ENCODE peak calls at places on chromosomes 6 and 20, in nine cellular contexts. L is ovary, D is body of pancreas, C is K562, X is HepG2, T is adrenal gland, N is Peyer's patch, P is suprapubic skin, V is NB4. Y is an unnamed sample.

GRCh38 chr6:99852031-99852430 is 142.0 kb downstream of the MCHR2 start:
- DNase-seq in L (no peak), T (no peak), D (no peak), C (no peak), X (no peak), P (no peak), V (no peak), N (no peak), Y (no peak)

GRCh38 chr6:37547564-37548061 is 47.9 kb upstream of the CCDC167 start:
- DNase-seq in D (no peak), L (no peak), C (no peak), T (peak), P (no peak), N (peak), V (no peak), X (no peak), Y (no peak)

GRCh38 chr20:22346716-22347115 is 237.7 kb downstream of the FOXA2 start:
- DNase-seq in P (no peak), L (no peak), D (no peak), T (no peak), X (peak), N (no peak), C (no peak), V (peak), Y (no peak)

GRCh38 chr6:37576336-37576737 is 76.6 kb upstream of the CCDC167 start:
- DNase-seq in V (peak), P (no peak), X (no peak), N (no peak), D (no peak), T (no peak), C (peak), L (no peak), Y (no peak)

GRCh38 chr6:89146748-89147715 is 1.2 kb downstream of the PM20D2 start:
- DNase-seq in D (no peak), X (peak), N (no peak), L (no peak), V (peak), P (no peak), T (no peak), C (no peak), Y (no peak)

GRCh38 chr6:139764498-139764986 is 390.1 kb upstream of the CITED2 start:
- DNase-seq in P (no peak), V (peak), N (no peak), X (peak), D (no peak), C (peak), L (no peak), T (peak), Y (no peak)

GRCh38 chr20:10645205-10645570 is 28.6 kb downstream of the JAG1 start:
- DNase-seq in D (no peak), N (no peak), V (no peak), C (no peak), L (no peak), P (peak), X (no peak), T (no peak), Y (no peak)

GRCh38 chr20:20546402-20546801 is 166.0 kb downstream of the RALGAPA2 start:
- DNase-seq in V (no peak), C (no peak), N (no peak), T (no peak), P (no peak), D (no peak), L (no peak), X (no peak), Y (no peak)

GRCh38 chr20:34956751-34957472 is 1.2 kb downstream of the MYH7B start:
- DNase-seq in T (no peak), D (no peak), V (no peak), C (no peak), P (no peak), N (no peak), L (no peak), X (no peak), Y (no peak)

GRCh38 chr20:4151991-4152695 is 136.8 kb upstream of the RNF24 start:
- DNase-seq in N (no peak), D (no peak), P (peak), C (no peak), L (peak), T (no peak), X (no peak), V (peak), Y (no peak)

GRCh38 chr6:98841114-98841513 is 6.7 kb downstream of the POU3F2 start:
- DNase-seq in D (no peak), X (no peak), L (no peak), P (no peak), C (no peak), T (no peak), V (no peak), N (no peak), Y (no peak)

GRCh38 chr6:76684881-76685280 is 612.4 kb upstream of the IMPG1 start:
- DNase-seq in T (no peak), V (peak), X (peak), L (no peak), P (no peak), N (no peak), C (no peak), D (no peak), Y (no peak)

GRCh38 chr6:146857960-146858308 is 259.2 kb downstream of the ADGB start:
- DNase-seq in V (no peak), X (no peak), C (peak), T (no peak), N (no peak), L (no peak), P (no peak), D (no peak), Y (peak)

GRCh38 chr20:35648836-35649235 is 15.9 kb downstream of the CPNE1 start:
- DNase-seq in D (peak), X (no peak), V (no peak), N (no peak), T (no peak), P (no peak), L (no peak), C (no peak), Y (no peak)

GRCh38 chr6:44642870-44643522 is 255.5 kb downstream of the CDC5L start:
- DNase-seq in V (peak), P (no peak), C (peak), D (no peak), L (no peak), X (no peak), N (no peak), T (no peak), Y (no peak)

GRCh38 chr6:5981274-5982026 is 25.3 kb downstream of the NRN1 start:
- DNase-seq in V (no peak), N (no peak), T (no peak), L (no peak), X (no peak), P (no peak), D (no peak), C (no peak), Y (no peak)

GRCh38 chr20:891121-892080 is 24.7 kb downstream of the ANGPT4 start:
- DNase-seq in C (no peak), X (no peak), P (no peak), T (peak), D (peak), V (peak), L (peak), N (no peak), Y (peak)

GRCh38 chr20:35866446-35867202 is 87.7 kb downstream of the SCAND1 start:
- DNase-seq in N (no peak), D (no peak), T (no peak), P (no peak), V (no peak), X (no peak), C (no peak), L (no peak), Y (no peak)

GRCh38 chr20:19786311-19786710 is 28.3 kb downstream of the RIN2 start:
- DNase-seq in C (no peak), T (peak), D (peak), N (no peak), X (no peak), V (peak), L (no peak), P (peak), Y (no peak)

GRCh38 chr20:1979116-1979778 is 14.6 kb downstream of the PDYN start:
- DNase-seq in V (peak), P (no peak), X (no peak), N (no peak), L (no peak), C (no peak), D (no peak), T (no peak), Y (no peak)

GRCh38 chr20:58714340-58714922 is 21.8 kb downstream of the NPEPL1 start:
- DNase-seq in V (peak), D (peak), C (no peak), L (peak), N (peak), T (peak), X (no peak), P (peak), Y (no peak)

GRCh38 chr20:4289875-4290274 is 274.5 kb upstream of the RNF24 start:
- DNase-seq in V (no peak), X (no peak), L (no peak), C (no peak), T (no peak), D (no peak), N (no peak), P (no peak), Y (no peak)

GRCh38 chr20:62356948-62357667 is 10.0 kb downstream of the LAMA5 start:
- DNase-seq in T (peak), V (no peak), C (peak), D (peak), L (peak), X (no peak), N (no peak), P (no peak), Y (no peak)

GRCh38 chr6:26351544-26351953 is 13.4 kb upstream of the BTN3A2 start:
- DNase-seq in V (peak), X (peak), C (peak), T (peak), D (no peak), P (no peak), N (no peak), L (no peak), Y (no peak)

GRCh38 chr20:4689224-4689623 is 32.5 kb upstream of the PRND start:
- DNase-seq in N (no peak), X (no peak), C (peak), D (no peak), L (no peak), V (peak), P (no peak), T (no peak), Y (no peak)

GRCh38 chr6:110884321-110884720 is 9.7 kb downstream of the AMD1 start:
- DNase-seq in D (no peak), X (no peak), L (no peak), P (no peak), N (no peak), C (no peak), T (no peak), V (no peak), Y (no peak)

GRCh38 chr6:151413372-151414145 is 22.2 kb upstream of the ZBTB2 start:
- DNase-seq in L (no peak), D (no peak), N (no peak), T (no peak), P (no peak), C (no peak), V (no peak), X (no peak), Y (no peak)

GRCh38 chr6:52503344-52503747 is 73.5 kb downstream of the TRAM2 start:
- DNase-seq in D (no peak), V (no peak), L (no peak), T (no peak), N (no peak), C (peak), P (no peak), X (no peak), Y (no peak)

GRCh38 chr6:108752733-108753392 is 95.4 kb upstream of the ARMC2 start:
- DNase-seq in X (peak), C (no peak), N (no peak), D (peak), V (no peak), L (no peak), P (no peak), T (no peak), Y (no peak)

GRCh38 chr6:4351857-4352669 is 216.7 kb upstream of the ECI2 start:
- DNase-seq in N (no peak), L (peak), P (peak), T (peak), X (no peak), V (peak), C (peak), D (peak), Y (peak)

GRCh38 chr20:18011482-18011881 is 42.7 kb downstream of the MGME1 start:
- DNase-seq in P (no peak), X (peak), L (no peak), D (no peak), N (no peak), V (no peak), C (no peak), T (no peak), Y (no peak)

GRCh38 chr6:167827062-167827587 is 414 bp downstream of the AFDN start:
- DNase-seq in C (peak), T (peak), N (no peak), P (peak), V (no peak), D (no peak), X (no peak), L (peak), Y (no peak)

DNA sequence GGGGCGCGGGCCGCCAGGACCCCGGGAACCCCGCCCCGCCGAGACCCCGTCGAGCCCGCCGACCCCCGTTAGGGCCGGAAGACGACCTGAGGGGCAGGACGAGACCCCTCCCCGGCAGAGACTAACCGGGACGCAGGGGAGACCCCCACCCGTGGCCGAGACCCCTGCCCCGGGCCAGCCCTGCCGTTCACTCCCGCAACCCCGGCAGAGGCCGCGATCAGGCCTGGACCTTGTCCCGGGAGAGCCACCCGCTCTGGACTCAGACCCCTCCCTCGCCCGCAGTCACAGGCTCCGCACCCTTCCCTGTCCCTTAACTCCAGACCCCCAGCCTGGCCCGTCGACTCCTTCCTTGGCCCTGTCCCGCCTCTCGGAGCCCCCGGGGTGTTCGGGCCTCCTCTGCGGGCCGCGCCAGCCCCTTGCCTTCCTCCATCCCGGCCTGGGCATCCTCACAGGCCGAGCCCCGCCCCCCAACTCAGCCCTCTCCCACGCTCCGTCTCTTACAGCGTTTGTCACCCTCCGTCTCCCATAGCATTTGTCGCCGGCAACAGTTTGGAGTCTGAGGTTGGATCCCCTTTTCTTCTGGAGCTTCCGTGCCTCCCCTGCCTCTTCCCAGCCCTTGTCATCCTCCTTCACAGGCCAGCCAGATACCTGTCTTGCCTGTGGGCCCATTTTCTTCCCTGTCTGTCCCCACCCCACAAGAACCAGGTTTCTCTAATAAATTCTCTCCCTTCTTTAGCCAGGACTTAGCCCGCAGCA is 569 bp downstream of the TCEA2 start:
- DNase-seq in C (peak), T (no peak), V (peak), N (no peak), X (no peak), P (no peak), L (peak), D (no peak), Y (no peak)
- TF ChIP-seq POLR2A in C (no peak), T (no peak), V (no peak), N (no peak), X (peak), P (no peak), L (no peak), D (no peak), Y (no peak)

DNA sequence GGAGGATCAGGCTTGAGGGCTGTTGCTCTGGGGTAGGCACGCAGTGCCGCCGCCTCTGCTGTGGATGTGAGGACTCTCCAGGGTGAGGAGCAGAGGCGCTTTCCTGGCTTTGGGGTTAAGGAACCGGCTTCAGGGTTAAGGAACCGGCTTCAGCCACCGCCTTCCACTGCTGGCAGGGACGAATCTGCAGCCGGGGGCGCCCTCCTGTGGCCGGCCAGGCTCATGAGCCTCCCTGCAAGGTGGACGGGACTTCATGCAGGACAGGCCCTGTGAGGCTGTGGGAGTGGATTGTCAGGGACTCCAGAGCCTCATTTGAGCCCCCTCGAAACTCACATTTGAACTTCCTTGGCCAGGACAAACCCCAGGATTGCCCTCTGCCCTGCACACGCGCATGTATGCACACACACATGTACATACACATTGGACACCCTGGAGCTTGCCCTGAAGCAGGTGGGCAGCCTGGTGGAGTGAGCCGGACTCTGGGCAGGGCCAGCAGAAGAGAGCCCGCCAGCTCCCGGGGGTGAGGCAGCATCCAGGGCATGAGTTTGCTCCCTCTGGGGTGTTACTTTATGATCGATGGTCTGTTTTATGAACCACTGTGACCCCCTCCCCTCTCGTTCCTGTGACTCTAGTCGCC is 146.9 kb downstream of the PHACTR3 start:
- DNase-seq in N (peak), C (peak), P (no peak), V (peak), D (peak), T (peak), L (peak), X (peak), Y (peak)
- TF ChIP-seq CTCF in N (peak), C (peak), P (peak), V (peak), D (peak), T (peak), L (no peak), X (peak), Y (peak)

GRCh38 chr6:131894735-131895424 is 56.3 kb downstream of the CCN2 start:
- DNase-seq in N (no peak), T (no peak), P (no peak), C (no peak), V (no peak), L (no peak), X (peak), D (peak), Y (no peak)
- TF ChIP-seq POLR2A in N (no peak), T (no peak), P (no peak), C (no peak), V (no peak), L (no peak), X (peak), D (no peak), Y (no peak)

DNA sequence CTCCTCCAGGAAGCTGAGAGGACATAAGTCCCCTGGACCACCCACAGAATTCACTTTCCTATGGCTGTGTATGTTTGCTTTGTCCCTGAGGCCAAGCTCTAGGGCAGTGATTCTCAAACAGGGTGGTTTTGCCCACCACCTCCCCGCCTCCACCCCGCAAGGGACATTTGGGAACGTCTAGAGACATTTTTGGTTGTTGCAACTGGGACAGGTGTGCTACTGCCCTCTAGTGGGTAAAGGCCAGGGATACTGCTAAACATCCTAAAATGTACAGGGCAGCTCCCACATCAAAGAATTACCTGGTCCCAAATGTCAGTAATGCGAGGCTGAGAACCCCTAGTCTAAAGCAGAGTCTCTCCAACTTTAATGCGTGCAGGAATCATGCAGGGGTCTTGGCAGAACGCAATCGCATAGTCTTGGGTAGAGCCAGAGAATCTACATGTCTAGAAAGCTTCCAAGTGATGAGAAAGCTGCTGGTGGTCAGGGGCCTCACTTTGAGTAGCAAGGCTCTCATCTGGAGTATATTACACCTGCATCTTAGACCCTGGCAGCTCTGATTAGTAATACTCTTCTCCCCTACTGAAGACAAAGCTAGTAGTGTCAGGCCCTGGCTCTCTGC is 5.1 kb downstream of the KCNS1 start:
- DNase-seq in X (peak), T (peak), C (peak), V (peak), D (peak), L (no peak), P (peak), N (peak), Y (peak)
- TF ChIP-seq CTCF in X (peak), T (peak), C (peak), V (peak), D (peak), L (peak), P (peak), N (peak), Y (peak)

GRCh38 chr6:12010635-12011275 is 1.4 kb upstream of the HIVEP1 start:
- DNase-seq in P (peak), N (peak), T (peak), V (peak), C (peak), D (peak), X (no peak), L (peak), Y (peak)
- TF ChIP-seq POLR2A in P (no peak), N (no peak), T (peak), V (no peak), C (peak), D (peak), X (peak), L (peak), Y (no peak)

GRCh38 chr6:41071501-41071922 is 644 bp downstream of the OARD1 start:
- DNase-seq in V (no peak), D (peak), N (peak), X (no peak), P (no peak), L (no peak), T (no peak), C (peak), Y (no peak)
- TF ChIP-seq CTCF in V (no peak), D (no peak), N (no peak), X (no peak), P (no peak), L (no peak), T (no peak), C (no peak), Y (no peak)

DNA sequence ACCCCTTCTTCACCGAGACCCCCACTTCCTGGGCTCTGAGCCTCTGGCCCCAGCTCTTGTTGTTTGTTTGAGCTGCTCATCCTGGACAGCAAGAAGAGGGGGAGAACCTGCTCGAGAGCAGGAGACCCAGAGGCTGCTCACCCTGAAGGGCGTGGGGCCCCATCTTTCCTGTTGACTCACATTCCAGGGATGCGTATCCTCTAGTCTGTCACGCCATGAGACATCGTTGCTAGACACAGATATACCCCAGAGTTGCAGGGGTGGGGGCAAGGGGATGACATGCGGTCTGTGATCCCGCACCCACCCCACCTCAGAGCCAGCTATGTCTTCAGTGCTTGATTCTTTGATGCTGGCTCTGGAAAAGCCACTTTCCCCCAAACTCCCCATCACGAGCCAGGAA is 5.7 kb upstream of the TNXB start:
- DNase-seq in D (no peak), V (no peak), C (no peak), T (no peak), N (no peak), L (no peak), X (no peak), P (peak), Y (no peak)
- TF ChIP-seq POLR2A in D (no peak), V (no peak), C (no peak), T (no peak), N (no peak), L (no peak), X (no peak), P (no peak), Y (no peak)

GRCh38 chr6:13383280-13384163 is 55.2 kb upstream of the TBC1D7 start:
- DNase-seq in D (peak), P (no peak), N (no peak), C (no peak), L (no peak), X (peak), T (no peak), V (no peak), Y (no peak)
- TF ChIP-seq CTCF in D (peak), P (no peak), N (peak), C (no peak), L (no peak), X (peak), T (no peak), V (no peak), Y (peak)

Y was measured in tibial nerve.